ENCODE peak calls at places on chromosomes 5 and 9, in seven cellular contexts. J is kidney glomerular epithelial cell, L is SW 1271, H is T follicular helper cell, C is A549, N is iris pigment epithelial cell, F is globus pallidus. R is an unnamed sample.

GRCh38 chr9:121992571-121993212 is 100.4 kb downstream of the TTLL11 start:
- DNase-seq in N (peak), J (peak), F (peak), L (peak), C (peak), H (no peak), R (peak)

GRCh38 chr9:121328876-121329681 is 41.0 kb downstream of the STOM start:
- DNase-seq in H (no peak), L (no peak), F (no peak), J (no peak), C (no peak), N (no peak), R (no peak)

GRCh38 chr9:15606667-15607472 is 54.0 kb downstream of the CCDC171 start:
- DNase-seq in C (peak), H (no peak), F (peak), L (no peak), N (peak), J (peak), R (peak)

GRCh38 chr9:115194216-115194615 is 76.3 kb upstream of the TNC start:
- DNase-seq in H (no peak), J (no peak), L (no peak), F (no peak), C (no peak), N (no peak), R (no peak)

GRCh38 chr9:5899292-5899691 is 8.6 kb downstream of the MLANA start:
- DNase-seq in L (no peak), F (no peak), C (peak), N (peak), J (no peak), H (no peak), R (peak)

GRCh38 chr5:61425918-61426317 is 93.9 kb downstream of the ZSWIM6 start:
- DNase-seq in L (no peak), J (no peak), N (no peak), H (no peak), C (no peak), F (no peak), R (no peak)

GRCh38 chr5:7638456-7638855 is 212.5 kb downstream of the CFAP90 start:
- DNase-seq in C (no peak), F (no peak), L (no peak), H (no peak), J (no peak), N (no peak), R (no peak)

GRCh38 chr9:98007251-98007928 is 24.2 kb downstream of the ANP32B start:
- DNase-seq in F (no peak), N (peak), J (no peak), C (peak), H (no peak), L (peak), R (no peak)

GRCh38 chr5:174401793-174402192 is 322.6 kb upstream of the MSX2 start:
- DNase-seq in F (no peak), C (no peak), N (no peak), H (no peak), L (no peak), J (no peak), R (no peak)

GRCh38 chr9:94913550-94913949 is 187.1 kb downstream of the AOPEP start:
- DNase-seq in L (no peak), N (no peak), F (peak), C (no peak), J (no peak), H (no peak), R (no peak)

GRCh38 chr9:110316255-110316921 is 21.3 kb downstream of the TXNDC8 start:
- DNase-seq in F (no peak), N (no peak), J (no peak), C (no peak), H (no peak), L (no peak), R (no peak)

GRCh38 chr5:34552129-34552528 is 104.0 kb upstream of the RAI14 start:
- DNase-seq in J (no peak), H (no peak), L (no peak), F (peak), C (no peak), N (no peak), R (no peak)

GRCh38 chr5:51389582-51390463 is 6.6 kb downstream of the ISL1 start:
- DNase-seq in F (no peak), N (no peak), H (no peak), L (no peak), J (no peak), C (no peak), R (no peak)